ENCODE peak calls at places on chromosome 12, in ten cellular contexts. G, C, O, Q, N, B, J, T, Y and I are unnamed samples.

GRCh38 chr12:58359084-58359483 is 417.7 kb downstream of the ATP23 start:
- DNase-seq in G (no peak), C (peak; percentile 83), O (no peak), Q (peak; percentile 35), N (peak; percentile 72), B (peak; percentile 67), J (no peak), T (no peak), Y (no peak), I (peak; percentile 48)

GRCh38 chr12:76275511-76276093 is 72.6 kb downstream of the BBS10 start:
- DNase-seq in G (no peak), C (no peak), O (no peak), Q (no peak), N (no peak), B (no peak), J (no peak), T (no peak), Y (no peak), I (peak; percentile 64)

GRCh38 chr12:106429636-106430035 is 72.1 kb downstream of the POLR3B start:
- DNase-seq in G (no peak), C (no peak), O (no peak), Q (no peak), N (no peak), B (no peak), J (no peak), T (no peak), Y (no peak), I (no peak)

GRCh38 chr12:116520801-116521471 is 38.2 kb upstream of the MAP1LC3B2 start:
- DNase-seq in G (peak; percentile 84), C (no peak), O (no peak), Q (no peak), N (peak; percentile 73), B (peak; percentile 76), J (no peak), T (no peak), Y (peak; percentile 84), I (peak; percentile 34)

GRCh38 chr12:112296183-112296582 is 86.0 kb downstream of the HECTD4 start:
- DNase-seq in G (no peak), C (no peak), O (no peak), Q (no peak), N (no peak), B (no peak), J (no peak), T (no peak), Y (no peak), I (no peak)

GRCh38 chr12:116508145-116509121 is 50.7 kb upstream of the MAP1LC3B2 start:
- DNase-seq in G (no peak), C (peak; percentile 42), O (no peak), Q (no peak), N (peak; percentile 86), B (no peak), J (peak; percentile 56), T (no peak), Y (no peak), I (no peak)

GRCh38 chr12:51865757-51866270 is 17.3 kb upstream of the FIGNL2 start:
- DNase-seq in G (no peak), C (no peak), O (no peak), Q (no peak), N (peak; percentile 43), B (no peak), J (peak; percentile 38), T (no peak), Y (no peak), I (no peak)

GRCh38 chr12:6536894-6537579 is 2.7 kb downstream of the GAPDH start:
- DNase-seq in G (no peak), C (peak; percentile 12), O (no peak), Q (no peak), N (no peak), B (no peak), J (no peak), T (no peak), Y (no peak), I (no peak)

GRCh38 chr12:18139989-18140596 is 50.1 kb upstream of the RERGL start:
- DNase-seq in G (no peak), C (peak; percentile 73), O (no peak), Q (peak; percentile 23), N (no peak), B (no peak), J (no peak), T (no peak), Y (peak; percentile 67), I (peak; percentile 51)

GRCh38 chr12:65695077-65695865 is 129.0 kb upstream of the HMGA2 start:
- DNase-seq in G (peak; percentile 99), C (peak; percentile 95), O (no peak), Q (peak; percentile 69), N (peak; percentile 84), B (peak; percentile 91), J (no peak), T (no peak), Y (peak; percentile 99), I (peak; percentile 99)

GRCh38 chr12:124738636-124739467 is 124.8 kb downstream of the SCARB1 start:
- DNase-seq in G (peak; percentile 94), C (no peak), O (no peak), Q (peak; percentile 50), N (no peak), B (no peak), J (no peak), T (no peak), Y (peak; percentile 92), I (peak; percentile 74)

GRCh38 chr12:54125950-54126695 is 62.7 kb downstream of the SMUG1 start:
- DNase-seq in G (no peak), C (no peak), O (no peak), Q (no peak), N (peak; percentile 87), B (no peak), J (peak; percentile 65), T (no peak), Y (no peak), I (no peak)

GRCh38 chr12:3097186-3097804 is 20.1 kb downstream of the TSPAN9 start:
- DNase-seq in G (peak; percentile 47), C (peak; percentile 89), O (no peak), Q (peak; percentile 76), N (peak; percentile 95), B (no peak), J (peak; percentile 68), T (peak; percentile 78), Y (no peak), I (peak; percentile 92)

GRCh38 chr12:89067436-89067835 is 284.9 kb downstream of the DUSP6 start:
- DNase-seq in G (peak; percentile 91), C (peak; percentile 80), O (no peak), Q (no peak), N (no peak), B (peak; percentile 91), J (no peak), T (no peak), Y (peak; percentile 79), I (peak; percentile 81)

GRCh38 chr12:130016986-130017385 is 113.2 kb upstream of the TMEM132D start:
- DNase-seq in G (no peak), C (no peak), O (no peak), Q (no peak), N (no peak), B (no peak), J (no peak), T (no peak), Y (no peak), I (no peak)
- H3K4me3 ChIP-seq in G (no peak overlapping the region), C (no peak overlapping the region), O (no peak overlapping the region), Q (no peak overlapping the region), N (no peak overlapping the region), B (no peak overlapping the region), J (no peak overlapping the region), T (no peak overlapping the region), Y (no peak overlapping the region), I (no peak overlapping the region)

GRCh38 chr12:105319691-105320209 is 10.7 kb upstream of the C12orf75 start:
- DNase-seq in G (no peak), C (no peak), O (no peak), Q (no peak), N (no peak), B (no peak), J (no peak), T (no peak), Y (no peak), I (no peak)

GRCh38 chr12:105318651-105319483 is 11.6 kb upstream of the C12orf75 start:
- DNase-seq in G (no peak), C (no peak), O (no peak), Q (no peak), N (no peak), B (no peak), J (no peak), T (no peak), Y (no peak), I (no peak)

GRCh38 chr12:105317942-105318614 is 12.4 kb upstream of the C12orf75 start:
- DNase-seq in G (peak; percentile 82), C (peak; percentile 72), O (no peak), Q (peak; percentile 61), N (no peak), B (peak; percentile 27), J (no peak), T (no peak), Y (peak; percentile 14), I (no peak)

GRCh38 chr12:105322070-105322469 is 8.4 kb upstream of the C12orf75 start:
- DNase-seq in G (peak; percentile 20), C (peak; percentile 79), O (no peak), Q (no peak), N (no peak), B (peak; percentile 50), J (peak; percentile 64), T (no peak), Y (no peak), I (no peak)

GRCh38 chr12:105321125-105321524 is 9.4 kb upstream of the C12orf75 start:
- DNase-seq in G (no peak), C (no peak), O (no peak), Q (no peak), N (no peak), B (no peak), J (no peak), T (no peak), Y (no peak), I (no peak)
- TF ChIP-seq CTCF in G (no peak), C (no peak), O (no peak), Q (no peak), N (peak; percentile 13), B (no peak), J (no peak), T (no peak), Y (no peak), I (no peak)

DNA sequence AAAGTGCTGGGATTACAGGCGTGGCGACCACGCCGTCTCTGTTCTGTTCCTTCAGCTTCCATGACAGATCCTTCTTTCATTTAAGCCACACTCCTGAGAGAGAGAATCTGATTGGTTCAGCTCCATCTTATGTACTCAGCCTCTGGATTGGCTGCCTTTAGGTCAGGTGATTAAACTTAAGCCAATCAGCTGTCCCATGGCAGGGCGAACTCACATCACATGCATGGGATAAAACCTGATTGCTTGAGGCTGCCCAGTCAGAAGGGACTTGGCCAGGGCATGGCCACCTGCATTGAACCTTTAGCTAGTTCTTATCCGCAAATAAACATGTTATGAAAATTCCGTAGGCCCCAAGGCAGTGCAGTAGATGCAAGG is 274.2 kb downstream of the SUDS3 start:
- DNase-seq in G (no peak), C (no peak), O (no peak), Q (no peak), N (no peak), B (no peak), J (no peak), T (no peak), Y (no peak), I (no peak)
- H3K4me3 ChIP-seq in G (no peak overlapping the region), C (no peak overlapping the region), O (no peak overlapping the region), Q (no peak overlapping the region), N (no peak overlapping the region), B (no peak overlapping the region), J (no peak overlapping the region), T (no peak overlapping the region), Y (no peak overlapping the region), I (no peak overlapping the region)

DNA sequence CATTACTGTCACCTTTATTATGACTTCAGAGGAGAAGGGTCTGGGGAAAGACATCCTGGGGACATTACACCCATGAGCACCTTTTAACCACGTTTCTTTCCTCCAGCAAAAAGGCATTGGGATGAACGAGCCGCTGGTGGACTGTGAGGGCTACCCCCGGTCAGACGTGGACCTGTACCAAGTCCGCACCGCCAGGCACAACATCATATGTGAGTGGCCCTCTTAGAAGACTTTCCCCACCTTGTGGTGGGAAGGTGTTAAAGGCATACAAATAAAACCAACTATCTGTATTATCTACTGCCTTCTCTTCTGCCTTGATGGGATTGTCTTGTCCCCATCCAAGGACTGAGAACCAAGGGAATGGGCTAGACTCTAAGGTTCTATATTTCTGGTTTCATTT is 6.0 kb downstream of the PSMD9 start:
- DNase-seq in G (peak; percentile 41), C (peak; percentile 68), O (no peak), Q (peak; percentile 62), N (no peak), B (no peak), J (no peak), T (no peak), Y (peak; percentile 52), I (peak; percentile 58)
- TF ChIP-seq CTCF in G (peak; percentile 18), C (peak; percentile 45), O (no peak), Q (peak; percentile 33), N (peak; percentile 20), B (peak; percentile 13), J (peak; percentile 5), T (no peak), Y (peak; percentile 33), I (peak; percentile 31)